ENCODE peak calls at places on chromosome 12, in four cellular contexts. D, Z, R and N are unnamed samples.
A peak's percentile ranks its signal among the peaks of the same experiment; 100 is the strongest.

GRCh38 chr12:64665506-64665905 is 55.2 kb downstream of the RASSF3 start:
- DNase-seq in R (no peak), D (no peak), Z (no peak), N (no peak)

GRCh38 chr12:94952325-94952724 is 51.2 kb downstream of the NDUFA12 start:
- DNase-seq in Z (no peak), R (no peak), D (no peak), N (no peak)

GRCh38 chr12:111287125-111287900 is 81.6 kb downstream of the PHETA1 start:
- DNase-seq in R (no peak), Z (no peak), D (no peak), N (no peak)

GRCh38 chr12:2586159-2587035 is 208.4 kb upstream of the FKBP4 start:
- DNase-seq in D (no peak), R (no peak), Z (no peak), N (no peak)

GRCh38 chr12:92675092-92675865 is 27.5 kb upstream of the PLEKHG7 start:
- DNase-seq in Z (no peak), R (no peak), D (no peak), N (no peak)

GRCh38 chr12:53500119-53500775 is 836 bp upstream of the TARBP2 start:
- DNase-seq in D (peak; percentile 84), R (peak; percentile 79), Z (no peak), N (no peak)

GRCh38 chr12:51820721-51821422 is 27.6 kb downstream of the FIGNL2 start:
- DNase-seq in R (no peak), D (peak; percentile 39), Z (no peak), N (peak; percentile 36)

GRCh38 chr12:75452675-75453330 is 27.8 kb upstream of the GLIPR1 start:
- DNase-seq in R (peak; percentile 51), Z (no peak), D (no peak), N (no peak)

GRCh38 chr12:114480309-114481199 is 74.6 kb upstream of the TBX5 start:
- DNase-seq in R (no peak), Z (peak; percentile 10), D (no peak), N (no peak)
- H3K4me3 ChIP-seq in R (peak overlapping the region; percentile 66), Z (peak overlapping the region; percentile 46), D (no peak overlapping the region), N (no peak overlapping the region)

GRCh38 chr12:42141981-42142606 is 2.6 kb downstream of the GXYLT1 start:
- DNase-seq in D (no peak), R (no peak), Z (no peak), N (no peak)
- H3K4me3 ChIP-seq in D (no peak overlapping the region), R (no peak overlapping the region), Z (no peak overlapping the region), N (no peak overlapping the region)

GRCh38 chr12:32488132-32488531 is 88.8 kb downstream of the FGD4 start:
- DNase-seq in Z (no peak), D (no peak), R (no peak), N (no peak)
- H3K4me3 ChIP-seq in Z (no peak overlapping the region), D (no peak overlapping the region), R (no peak overlapping the region), N (no peak overlapping the region)

GRCh38 chr12:121131941-121132341 is 735 bp upstream of the P2RX7 start:
- DNase-seq in Z (no peak), D (no peak), R (no peak), N (no peak)

GRCh38 chr12:121130866-121131373 is 1.8 kb upstream of the P2RX7 start:
- DNase-seq in D (no peak), R (no peak), Z (no peak), N (no peak)

GRCh38 chr12:121127501-121127900 is 5.2 kb upstream of the P2RX7 start:
- DNase-seq in Z (no peak), D (no peak), R (no peak), N (no peak)

GRCh38 chr12:121128908-121129704 is 3.6 kb upstream of the P2RX7 start:
- DNase-seq in Z (no peak), D (peak; percentile 77), R (peak; percentile 7), N (peak; percentile 80)

GRCh38 chr12:121129705-121130147 is 3.0 kb upstream of the P2RX7 start:
- DNase-seq in Z (no peak), R (no peak), D (no peak), N (no peak)
- H3K4me3 ChIP-seq in Z (no peak overlapping the region), R (no peak overlapping the region), D (no peak overlapping the region), N (no peak overlapping the region)

GRCh38 chr12:109606261-109607028 is 32.9 kb downstream of the MVK start:
- DNase-seq in Z (no peak), D (no peak), R (no peak), N (no peak)

GRCh38 chr12:109604902-109605536 is 31.4 kb downstream of the MVK start:
- DNase-seq in R (no peak), D (no peak), Z (no peak), N (no peak)

GRCh38 chr12:109607618-109608017 is 34.0 kb downstream of the MVK start:
- DNase-seq in D (no peak), R (no peak), Z (no peak), N (no peak)

GRCh38 chr12:109604132-109604585 is 30.6 kb downstream of the MVK start:
- DNase-seq in D (no peak), Z (no peak), R (no peak), N (no peak)

GRCh38 chr12:109605599-109606228 is 32.1 kb downstream of the MVK start:
- DNase-seq in R (no peak), D (no peak), Z (no peak), N (no peak)
- H3K4me3 ChIP-seq in R (no peak overlapping the region), D (no peak overlapping the region), Z (no peak overlapping the region), N (no peak overlapping the region)